ENCODE peak calls at places on chromosomes 2 and 18, in seven cellular contexts. A, Q, E, G, R, C and L are unnamed samples. For H3K27me3, the result is how much of the 10 kb centered on the place peaks cover.

GRCh38 chr2:229270551-229271410 is at the start of gene PID1:
- DNase-seq in E (peak), G (peak), C (peak), R (no peak), A (no peak), Q (peak), L (peak)

GRCh38 chr2:113070606-113070975 is 2.8 kb downstream of the IL1F10 start:
- DNase-seq in C (no peak), R (no peak), A (no peak), G (no peak), Q (no peak), E (no peak), L (no peak)

GRCh38 chr2:242031481-242032019 is 162.0 kb downstream of the RTP5 start:
- DNase-seq in A (peak), C (no peak), G (peak), Q (peak), E (no peak), R (no peak), L (peak)

GRCh38 chr2:216971632-216972031 is 111.8 kb upstream of the TNP1 start:
- DNase-seq in E (no peak), A (no peak), R (no peak), G (no peak), C (no peak), Q (no peak), L (no peak)

GRCh38 chr2:236250909-236251579 is 13.2 kb downstream of the ASB18 start:
- DNase-seq in E (no peak), R (peak), A (no peak), G (no peak), Q (no peak), C (no peak), L (no peak)

GRCh38 chr18:45383228-45383627 is 232.0 kb upstream of the SLC14A2 start:
- DNase-seq in Q (no peak), G (no peak), A (no peak), E (no peak), R (no peak), C (no peak), L (no peak)

GRCh38 chr2:149314687-149315086 is 15.7 kb upstream of the LYPD6 start:
- DNase-seq in C (no peak), E (no peak), A (no peak), G (no peak), Q (no peak), R (no peak), L (no peak)

GRCh38 chr2:39780825-39781600 is 2.0 kb upstream of the THUMPD2 start:
- DNase-seq in A (no peak), E (no peak), Q (no peak), G (peak), R (no peak), C (no peak), L (no peak)

GRCh38 chr2:120934891-120935338 is 199.2 kb downstream of the GLI2 start:
- DNase-seq in Q (no peak), A (no peak), G (no peak), R (no peak), C (no peak), E (peak), L (peak)

GRCh38 chr2:101770672-101771071 is 73.2 kb downstream of the MAP4K4 start:
- DNase-seq in Q (no peak), A (no peak), G (peak), R (peak), E (peak), C (no peak), L (peak)

GRCh38 chr18:31546476-31546875 is 45.2 kb upstream of the TTR start:
- DNase-seq in A (no peak), E (no peak), G (no peak), Q (no peak), C (no peak), R (no peak), L (no peak)

GRCh38 chr2:100580474-100581264 is 17.9 kb downstream of the PDCL3 start:
- DNase-seq in A (no peak), G (no peak), Q (no peak), R (peak), C (no peak), E (no peak), L (no peak)

GRCh38 chr2:130391872-130392670 is 36.2 kb downstream of the PTPN18 start:
- DNase-seq in G (peak), E (peak), Q (peak), C (no peak), R (no peak), A (no peak), L (no peak)

GRCh38 chr2:68238955-68239822 is 13.1 kb downstream of the PPP3R1 start:
- DNase-seq in A (no peak), G (no peak), C (no peak), Q (no peak), E (no peak), R (peak), L (no peak)

GRCh38 chr2:132824716-132825115 is 154.7 kb upstream of the LYPD1 start:
- DNase-seq in Q (no peak), C (no peak), R (no peak), A (no peak), G (no peak), E (no peak), L (no peak)

GRCh38 chr2:1755436-1756191 is 11.3 kb upstream of the PXDN start:
- DNase-seq in R (peak), Q (no peak), A (no peak), G (no peak), C (no peak), E (no peak), L (no peak)

GRCh38 chr2:24382363-24383021 is 22.2 kb upstream of the ITSN2 start:
- DNase-seq in G (peak), R (peak), C (peak), Q (peak), A (no peak), E (peak), L (peak)

GRCh38 chr2:143734507-143734906 is 605.3 kb downstream of the ARHGAP15 start:
- DNase-seq in R (no peak), A (no peak), E (no peak), G (no peak), Q (no peak), C (no peak), L (no peak)

GRCh38 chr2:205800804-205801203 is 118.5 kb downstream of the NRP2 start:
- DNase-seq in A (no peak), G (no peak), R (peak), C (no peak), Q (peak), E (peak), L (peak)

GRCh38 chr2:161095314-161095713 is 64.9 kb upstream of the TANK start:
- DNase-seq in Q (no peak), R (no peak), G (no peak), E (no peak), A (no peak), C (no peak), L (no peak)

GRCh38 chr2:240213476-240214391 is 73.3 kb upstream of the OTOS start:
- DNase-seq in C (no peak), E (no peak), G (no peak), Q (peak), R (no peak), A (no peak), L (no peak)

GRCh38 chr2:71469403-71470398 is 16.3 kb downstream of the DYSF start:
- DNase-seq in Q (no peak), E (no peak), G (no peak), R (no peak), C (no peak), A (no peak), L (no peak)

GRCh38 chr18:74326238-74326637 is 10.6 kb downstream of the C18orf63 start:
- DNase-seq in C (no peak), G (no peak), E (no peak), R (no peak), Q (no peak), A (no peak), L (no peak)

GRCh38 chr2:36485521-36485920 is 112.4 kb downstream of the FEZ2 start:
- DNase-seq in E (no peak), G (no peak), A (no peak), R (peak), Q (no peak), C (no peak), L (peak)

GRCh38 chr18:23243178-23243577 is 107.9 kb downstream of the CABLES1 start:
- DNase-seq in Q (no peak), G (peak), R (no peak), E (no peak), A (no peak), C (no peak), L (no peak)

GRCh38 chr2:101790856-101791255 is 93.3 kb downstream of the MAP4K4 start:
- DNase-seq in Q (no peak), A (no peak), E (no peak), C (no peak), R (no peak), G (no peak), L (no peak)

GRCh38 chr2:104855174-104856085 is 1.5 kb downstream of the POU3F3 start:
- DNase-seq in Q (no peak), A (no peak), R (no peak), G (peak), C (no peak), E (no peak), L (no peak)

GRCh38 chr2:191382801-191383200 is 137.6 kb downstream of the MYO1B start:
- DNase-seq in G (no peak), E (peak), Q (no peak), A (no peak), C (no peak), R (peak), L (peak)

GRCh38 chr18:55821219-55821618 is 233.2 kb upstream of the TCF4 start:
- DNase-seq in A (no peak), G (no peak), Q (no peak), C (no peak), E (no peak), R (no peak), L (peak)

GRCh38 chr18:45957100-45957499 is 10.0 kb downstream of the EPG5 start:
- DNase-seq in A (no peak), C (no peak), G (no peak), R (no peak), E (no peak), Q (no peak), L (no peak)

GRCh38 chr2:220104871-220105351 is 477.5 kb downstream of the SLC4A3 start:
- DNase-seq in A (no peak), Q (no peak), R (no peak), C (peak), E (peak), G (peak), L (peak)

GRCh38 chr2:231942180-231942579 is 16.0 kb upstream of the NPPC start:
- DNase-seq in R (no peak), G (no peak), Q (no peak), E (no peak), A (no peak), C (no peak), L (no peak)

GRCh38 chr2:134458950-134459349 is 205.1 kb downstream of the MGAT5 start:
- DNase-seq in R (no peak), A (no peak), G (peak), Q (no peak), C (no peak), E (no peak), L (no peak)

GRCh38 chr2:74845217-74845751 is 11.4 kb downstream of the HK2 start:
- DNase-seq in E (peak), C (peak), R (peak), G (peak), A (no peak), Q (peak), L (peak)

GRCh38 chr18:67266591-67267237 is 249.8 kb downstream of the DSEL start:
- DNase-seq in E (no peak), A (no peak), R (peak), G (no peak), Q (no peak), C (no peak), L (peak)

GRCh38 chr2:171564463-171564862 is 42.2 kb downstream of the CYBRD1 start:
- DNase-seq in Q (no peak), A (no peak), E (peak), G (no peak), R (peak), C (no peak), L (no peak)

GRCh38 chr2:62151306-62151638 is 44.6 kb upstream of the B3GNT2 start:
- DNase-seq in C (peak), A (no peak), E (no peak), G (no peak), R (no peak), Q (no peak), L (no peak)

GRCh38 chr2:54726431-54726830 is 3.0 kb downstream of the EML6 start:
- DNase-seq in G (no peak), C (no peak), E (no peak), R (no peak), Q (no peak), A (no peak), L (peak)

GRCh38 chr2:54723300-54724149 is at the start of gene EML6:
- DNase-seq in Q (peak), A (no peak), E (peak), G (peak), R (peak), C (peak), L (peak)

GRCh38 chr2:54725343-54726099 is 2.1 kb downstream of the EML6 start:
- DNase-seq in E (no peak), A (no peak), C (no peak), Q (no peak), G (no peak), R (no peak), L (no peak)

GRCh38 chr2:54724150-54724559 is 693 bp downstream of the EML6 start:
- DNase-seq in A (no peak), C (no peak), E (no peak), G (no peak), Q (no peak), R (peak), L (no peak)

DNA sequence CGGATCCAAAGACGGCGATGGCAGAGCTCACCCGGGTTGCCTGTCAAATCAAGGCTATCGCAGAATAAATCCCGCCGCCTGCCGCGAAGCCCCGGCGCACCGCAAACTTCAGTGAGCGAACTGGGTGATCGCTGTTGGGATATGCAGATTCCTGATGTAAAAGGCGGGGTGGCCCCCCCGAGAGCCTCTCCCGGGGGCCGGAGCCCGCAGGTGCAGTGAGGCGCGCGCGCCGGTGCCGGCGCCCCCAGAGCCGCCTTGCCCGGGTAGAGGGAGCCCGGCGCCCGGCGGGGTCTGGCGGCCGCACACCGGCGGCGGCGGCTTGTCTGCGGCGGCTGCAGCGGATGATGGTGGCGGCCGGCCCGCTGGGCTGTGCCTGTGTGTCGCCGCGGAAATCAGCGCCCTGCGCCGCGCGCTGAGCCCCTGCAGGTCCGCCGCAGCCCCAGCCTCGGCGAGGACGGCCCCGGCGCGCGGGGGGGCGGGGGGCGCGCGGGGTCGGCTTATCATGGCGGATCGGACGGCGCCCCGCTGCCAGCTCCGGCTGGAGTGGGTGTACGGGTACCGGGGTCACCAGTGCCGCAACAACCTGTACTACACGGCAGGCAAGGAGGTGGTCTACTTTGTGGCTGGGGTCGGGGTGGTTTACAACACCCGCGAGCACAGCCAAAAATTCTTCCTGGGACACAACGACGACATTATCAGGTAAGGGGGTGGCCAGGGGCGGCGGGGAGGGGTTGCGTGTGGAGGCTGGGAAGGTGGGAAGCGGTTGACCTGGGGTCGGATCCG is 1.3 kb downstream of the EML6 start:
- DNase-seq in C (peak), Q (peak), R (no peak), A (no peak), E (peak), G (peak), L (no peak)
- H3K27me3 ChIP-seq in C (under half), Q (under half), R (under half), A (under half), E (under half), G (half or more), L (under half)

GRCh38 chr2:172863341-172863740 is 127.7 kb downstream of the RAPGEF4 start:
- DNase-seq in G (no peak), C (no peak), A (no peak), E (no peak), R (peak), Q (no peak), L (no peak)

GRCh38 chr2:172862077-172862476 is 126.4 kb downstream of the RAPGEF4 start:
- DNase-seq in R (peak), G (no peak), Q (no peak), C (no peak), A (no peak), E (no peak), L (no peak)

GRCh38 chr2:172861632-172862031 is 126.0 kb downstream of the RAPGEF4 start:
- DNase-seq in G (no peak), E (no peak), Q (no peak), A (no peak), R (no peak), C (no peak), L (no peak)

GRCh38 chr2:172865422-172865821 is 129.8 kb downstream of the RAPGEF4 start:
- DNase-seq in R (no peak), G (peak), A (no peak), Q (no peak), E (no peak), C (no peak), L (peak)

GRCh38 chr2:172864182-172864581 is 128.5 kb downstream of the RAPGEF4 start:
- DNase-seq in R (peak), G (peak), C (peak), A (no peak), E (peak), Q (peak), L (peak)
- TF ChIP-seq CTCF in R (peak), G (peak), C (peak), A (peak), E (peak), Q (peak), L (peak)

DNA sequence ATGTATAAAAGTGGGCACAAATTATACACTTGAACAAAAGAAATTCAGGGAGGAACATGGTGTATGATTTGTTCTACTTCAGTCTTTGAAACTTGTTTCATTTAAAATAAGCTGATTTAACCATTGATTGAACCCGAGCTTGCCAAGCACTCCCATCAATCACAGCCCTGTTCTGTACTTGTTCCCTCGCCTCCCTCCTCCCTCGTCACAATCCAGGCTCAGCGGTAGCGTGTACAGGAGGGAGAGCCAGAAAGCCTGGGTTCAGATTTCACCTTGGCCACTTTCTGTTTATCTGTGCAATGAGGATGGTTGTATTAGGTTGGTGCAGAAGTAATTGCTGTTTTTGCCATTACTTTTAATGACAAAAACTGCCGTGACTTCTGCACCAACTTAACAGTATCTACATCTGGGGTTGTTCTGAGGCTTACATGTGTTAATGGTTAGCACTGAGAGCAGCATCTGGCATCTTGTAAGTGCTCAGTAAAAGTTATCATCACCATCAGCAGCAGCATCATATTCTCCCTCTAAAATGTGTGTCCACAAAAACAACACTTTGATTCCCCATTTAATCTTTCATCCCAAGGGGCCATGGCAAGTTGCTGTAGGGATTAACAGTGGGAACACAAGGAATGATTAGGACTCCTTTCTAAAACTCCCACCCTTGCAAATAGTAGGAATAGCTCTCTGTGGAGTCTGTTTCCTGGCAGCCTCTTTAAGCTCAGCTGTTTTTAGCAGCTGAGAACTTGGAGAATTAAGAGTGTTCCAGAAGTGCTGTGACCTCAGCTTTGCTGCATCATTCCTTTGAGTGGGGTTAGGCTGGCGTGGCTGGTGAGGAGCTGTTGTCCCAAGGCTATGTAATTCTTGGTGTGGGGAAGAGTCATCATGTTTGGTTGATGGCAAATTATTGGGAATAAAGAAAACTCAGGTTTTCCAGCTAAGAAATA is 4.7 kb downstream of the DPYSL5 start:
- DNase-seq in G (no peak), R (no peak), E (no peak), A (no peak), C (no peak), Q (no peak), L (no peak)
- H3K27me3 ChIP-seq in G (half or more), R (under half), E (half or more), A (under half), C (half or more), Q (half or more), L (under half)

GRCh38 chr2:73385486-73386341 is at the start of gene ALMS1:
- DNase-seq in A (no peak), E (peak), C (peak), G (peak), Q (peak), R (peak), L (peak)
- TF ChIP-seq CTCF in A (peak), E (peak), C (peak), G (peak), Q (peak), R (no peak), L (peak)

GRCh38 chr2:182067393-182067792 is 81.7 kb downstream of the PPP1R1C start:
- DNase-seq in A (no peak), Q (no peak), R (no peak), G (no peak), E (no peak), C (no peak), L (no peak)
- H3K27me3 ChIP-seq in A (under half), Q (under half), R (under half), G (under half), E (under half), C (under half), L (under half)